ENCODE peak calls at places on chromosomes 2 and 18, in seven cellular contexts. F is GM23338, E is stomach, Q is endothelial cell of umbilical vein, T is breast epithelium, X is SK-N-SH, M is Panc1. N is an unnamed sample.

GRCh38 chr2:223759569-223760430 is 77.6 kb downstream of the AP1S3 start:
- DNase-seq in F (no peak), E (no peak), Q (peak), T (no peak), X (no peak), M (peak), N (no peak)

GRCh38 chr2:174683392-174683759 is 80.9 kb downstream of the CHRNA1 start:
- DNase-seq in F (peak), E (no peak), Q (peak), T (no peak), X (peak), M (no peak), N (no peak)

GRCh38 chr2:42928692-42929576 is 136.6 kb upstream of the HAAO start:
- DNase-seq in F (peak), E (no peak), Q (peak), T (no peak), X (peak), M (no peak), N (no peak)

GRCh38 chr2:12192762-12193161 is 446.3 kb downstream of the LPIN1 start:
- DNase-seq in F (no peak), E (no peak), Q (peak), T (no peak), X (no peak), M (no peak), N (no peak)

GRCh38 chr2:50769416-50769815 is 262.5 kb downstream of the NRXN1 start:
- DNase-seq in F (peak), E (no peak), Q (no peak), T (no peak), X (no peak), M (no peak), N (no peak)

GRCh38 chr2:26978061-26978596 is 7.7 kb downstream of the MAPRE3 start:
- DNase-seq in F (no peak), E (peak), Q (peak), T (peak), X (peak), M (no peak), N (no peak)

GRCh38 chr2:215505044-215505786 is 69.3 kb upstream of the FN1 start:
- DNase-seq in F (no peak), E (no peak), Q (peak), T (no peak), X (no peak), M (no peak), N (no peak)

GRCh38 chr2:138415891-138416494 is 85.6 kb upstream of the SPOPL start:
- DNase-seq in F (no peak), E (no peak), Q (peak), T (no peak), X (no peak), M (no peak), N (no peak)

GRCh38 chr2:173043466-173043865 is 32.2 kb upstream of the MAP3K20 start:
- DNase-seq in F (no peak), E (peak), Q (no peak), T (no peak), X (no peak), M (no peak), N (no peak)

GRCh38 chr2:150479075-150479915 is 8.2 kb downstream of the RND3 start:
- DNase-seq in F (no peak), E (no peak), Q (peak), T (no peak), X (no peak), M (no peak), N (no peak)

GRCh38 chr2:7209776-7210555 is 292.8 kb downstream of the RNF144A start:
- DNase-seq in F (no peak), E (no peak), Q (no peak), T (no peak), X (no peak), M (no peak), N (no peak)

GRCh38 chr2:9380702-9381628 is 42.4 kb downstream of the ITGB1BP1 start:
- DNase-seq in F (no peak), E (peak), Q (peak), T (no peak), X (no peak), M (peak), N (no peak)

DNA sequence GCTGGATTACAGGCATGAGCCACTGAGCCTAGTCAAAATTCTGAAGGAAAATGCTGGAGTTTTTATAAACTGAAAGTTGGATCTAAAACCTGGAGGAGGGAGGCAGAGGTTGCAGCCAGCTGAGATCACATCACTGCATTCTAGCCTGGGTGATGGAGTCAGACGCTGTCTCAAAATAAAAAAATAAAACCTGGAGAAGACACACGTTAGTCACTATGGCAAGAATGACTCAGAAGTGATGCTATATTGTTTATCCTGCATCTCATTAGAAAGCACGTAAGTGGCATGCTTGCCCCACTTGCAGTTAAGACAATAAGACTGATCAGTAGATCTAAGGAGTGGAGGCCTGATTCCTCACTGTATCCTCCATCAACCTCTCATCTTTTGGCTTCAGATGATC is 106.6 kb upstream of the STON1 start:
- DNase-seq in F (no peak), E (no peak), Q (peak), T (no peak), X (no peak), M (peak), N (no peak)
- H3K4me3 ChIP-seq in F (no peak), E (no peak), Q (no peak), T (no peak), X (no peak), M (no peak), N (no peak)

GRCh38 chr2:24360050-24360962 is at the start of gene ITSN2:
- DNase-seq in F (peak), E (peak), Q (peak), T (peak), X (peak), M (no peak), N (peak)
- TF ChIP-seq POLR2AphosphoS5 in F (peak), E (peak), Q (peak), T (peak), X (peak), M (peak), N (no peak)

DNA sequence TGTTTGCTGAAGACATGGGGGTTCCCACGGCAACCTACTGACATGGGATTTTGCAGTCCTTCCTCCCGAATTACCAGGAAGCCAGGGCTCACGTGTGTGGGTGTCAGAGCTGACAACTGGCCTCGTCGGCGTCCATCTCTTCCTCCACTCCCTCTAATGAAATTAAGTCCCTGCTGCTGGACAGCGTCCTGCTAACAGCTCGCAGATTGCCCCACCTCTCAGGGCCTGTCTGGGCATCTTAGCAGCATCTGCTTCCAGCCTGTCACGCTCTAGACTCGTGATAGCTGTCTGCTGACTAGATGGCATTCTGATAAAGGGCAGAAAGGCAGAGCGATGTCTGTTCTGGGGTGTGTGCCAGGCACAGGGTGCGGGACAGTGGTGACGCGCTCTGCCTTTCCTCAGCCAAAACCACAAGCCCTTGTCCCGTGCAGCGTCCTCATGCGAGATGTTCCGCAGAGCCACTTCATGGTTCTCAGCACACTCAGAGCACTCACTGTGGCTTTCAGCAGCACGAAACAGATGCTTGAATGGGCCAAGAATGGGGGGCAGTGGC is 161.1 kb downstream of the ARL4C start:
- DNase-seq in F (no peak), E (peak), Q (peak), T (no peak), X (peak), M (no peak), N (peak)
- H3K27ac ChIP-seq in F (no peak), E (peak), Q (no peak), T (peak), X (peak), M (peak), N (peak)

GRCh38 chr2:240234503-240234951 is 94.1 kb upstream of the OTOS start:
- DNase-seq in F (no peak), E (no peak), Q (no peak), T (peak), X (no peak), M (no peak), N (peak)

GRCh38 chr2:240232961-240233890 is 92.8 kb upstream of the OTOS start:
- DNase-seq in F (peak), E (peak), Q (peak), T (peak), X (peak), M (peak), N (peak)

GRCh38 chr2:240235149-240235803 is 94.8 kb upstream of the OTOS start:
- DNase-seq in F (no peak), E (no peak), Q (no peak), T (peak), X (no peak), M (no peak), N (peak)

GRCh38 chr2:240232264-240232915 is 91.9 kb upstream of the OTOS start:
- DNase-seq in F (no peak), E (no peak), Q (no peak), T (no peak), X (no peak), M (no peak), N (no peak)

DNA sequence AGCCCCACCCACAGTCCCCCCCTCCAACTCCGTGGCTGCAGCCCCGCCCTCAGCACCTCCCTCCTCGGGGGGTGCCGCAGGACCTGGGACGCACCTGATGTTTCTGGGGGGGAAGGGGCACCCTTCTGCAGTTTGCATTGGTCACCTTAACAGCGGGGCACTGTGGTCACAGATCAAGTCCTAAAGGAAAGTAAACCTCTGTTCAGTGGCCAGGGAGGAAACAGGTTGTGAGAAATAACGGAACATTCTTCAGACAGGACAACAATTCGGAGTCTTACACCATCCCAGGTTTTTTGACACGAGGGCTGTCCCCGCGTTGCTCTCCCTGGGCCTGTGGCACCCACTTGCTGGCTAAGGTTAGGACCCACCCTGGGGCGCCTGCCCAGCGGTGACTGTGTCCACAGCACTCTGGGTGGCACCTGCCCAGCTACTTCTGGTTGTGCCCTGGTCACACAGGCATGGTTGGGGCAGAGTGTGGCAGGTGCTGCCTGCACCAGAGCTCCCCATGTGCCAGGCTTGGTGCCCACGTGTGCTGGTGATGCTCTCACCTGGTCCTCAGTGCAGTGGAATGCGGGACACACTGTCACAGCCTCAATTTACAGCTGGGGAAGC is 93.5 kb upstream of the OTOS start:
- DNase-seq in F (no peak), E (no peak), Q (no peak), T (no peak), X (no peak), M (no peak), N (peak)
- H3K4me3 ChIP-seq in F (peak), E (peak), Q (no peak), T (peak), X (no peak), M (peak), N (peak)

DNA sequence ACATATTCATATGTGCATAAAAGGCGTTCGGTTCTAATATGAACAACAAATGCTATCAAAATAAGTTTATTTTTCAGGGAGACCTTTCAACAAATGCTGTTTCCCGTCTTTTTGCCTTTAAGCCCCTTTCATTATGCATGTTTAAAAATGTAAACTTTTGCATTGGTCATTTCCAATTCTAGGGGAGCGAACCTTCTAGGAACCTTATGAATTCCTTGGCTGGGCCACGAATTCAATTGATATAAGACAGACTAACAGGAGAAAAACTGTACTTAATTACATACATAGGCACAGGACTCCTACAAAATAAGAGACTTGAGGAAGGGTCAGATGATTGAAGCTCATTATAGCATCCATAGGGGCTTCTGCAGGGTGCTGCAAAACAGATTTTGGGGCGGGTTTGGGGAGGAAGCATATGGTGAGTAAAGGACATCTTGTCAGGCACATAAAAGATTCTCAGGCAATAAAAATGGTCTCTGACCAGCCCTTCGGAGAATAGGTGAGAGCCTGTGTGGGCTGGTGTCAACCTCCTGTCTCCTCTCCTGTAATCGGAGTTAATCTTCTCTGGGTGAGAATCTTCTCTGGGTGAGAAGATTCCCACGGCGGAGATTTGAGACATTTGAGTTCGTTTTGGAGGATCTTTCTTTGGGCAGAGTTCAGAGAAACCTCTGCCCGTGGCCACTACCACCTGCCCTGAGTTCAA is 1.7 kb downstream of the TNFRSF11A start:
- DNase-seq in F (no peak), E (no peak), Q (no peak), T (no peak), X (no peak), M (no peak), N (no peak)
- TF ChIP-seq POLR2AphosphoS5 in F (no peak), E (no peak), Q (no peak), T (no peak), X (no peak), M (no peak), N (no peak)

DNA sequence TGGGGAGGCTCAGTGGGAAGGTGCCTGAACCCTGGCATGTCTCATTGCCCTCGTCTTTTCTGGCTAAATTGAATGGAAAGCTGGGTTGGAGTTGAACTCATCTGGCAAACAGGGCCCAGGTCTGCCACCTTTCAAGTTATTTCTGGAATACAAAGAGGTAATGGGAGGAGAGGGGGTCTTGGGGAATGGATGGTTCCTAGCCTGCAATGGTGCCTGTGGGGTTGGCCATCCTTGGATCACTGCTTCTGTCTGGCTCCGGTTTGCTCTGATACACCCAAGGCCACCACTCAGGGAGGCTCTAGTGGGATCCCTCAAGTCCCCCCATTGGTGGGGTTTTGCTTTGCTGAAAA is 45.3 kb downstream of the PSD4 start:
- DNase-seq in F (no peak), E (no peak), Q (no peak), T (no peak), X (no peak), M (no peak), N (no peak)
- H3K27ac ChIP-seq in F (no peak), E (peak), Q (no peak), T (peak), X (no peak), M (no peak), N (no peak)

GRCh38 chr2:88554189-88554588 is 73.1 kb downstream of the EIF2AK3 start:
- DNase-seq in F (peak), E (no peak), Q (no peak), T (no peak), X (no peak), M (no peak), N (no peak)

GRCh38 chr2:88545118-88545517 is 82.1 kb downstream of the EIF2AK3 start:
- DNase-seq in F (peak), E (no peak), Q (peak), T (no peak), X (peak), M (no peak), N (no peak)

GRCh38 chr2:88549616-88550292 is 77.5 kb downstream of the EIF2AK3 start:
- DNase-seq in F (peak), E (no peak), Q (no peak), T (no peak), X (peak), M (no peak), N (no peak)
- H3K4me3 ChIP-seq in F (peak), E (no peak), Q (no peak), T (peak), X (peak), M (no peak), N (peak)

GRCh38 chr2:96534131-96534530 is 2.4 kb upstream of the ARID5A start:
- DNase-seq in F (no peak), E (no peak), Q (no peak), T (no peak), X (no peak), M (no peak), N (no peak)
- TF ChIP-seq POLR2AphosphoS5 in F (no peak), E (no peak), Q (no peak), T (no peak), X (no peak), M (no peak), N (no peak)

N was measured in suprapubic skin.